ENCODE peak calls at places on chromosomes 5 and 9, in eight cellular contexts. I is NCI-H774; Z is left lobe of liver; O is stimulated activated CD8-positive, alpha-beta memory T cell treated with anti-CD3 and anti-CD28 coated beads, Interleukin-2, amount 100 ng/mL, for 48 hours; N is left lung; H is body of pancreas; D is NCI-H446 treated with DMSO at 0.1 percent for 48 hours; T is astrocyte of the spinal cord. L is an unnamed sample.

GRCh38 chr5:83281658-83282057 is 189.9 kb upstream of the VCAN start:
- DNase-seq in H (no peak), D (no peak), Z (no peak), I (no peak), O (no peak), N (no peak), T (peak), L (peak)

GRCh38 chr5:39214912-39215709 is 4.3 kb downstream of the FYB1 start:
- DNase-seq in N (no peak), T (no peak), D (no peak), H (no peak), O (no peak), I (no peak), Z (no peak), L (no peak)

GRCh38 chr5:6358434-6358820 is 19.9 kb downstream of the MED10 start:
- DNase-seq in H (no peak), D (no peak), T (no peak), I (no peak), Z (no peak), O (no peak), N (no peak), L (no peak)

GRCh38 chr5:154652746-154653417 is 102.3 kb upstream of the LARP1 start:
- DNase-seq in O (no peak), Z (no peak), I (no peak), H (peak), D (no peak), T (no peak), N (no peak), L (peak)

GRCh38 chr5:71013575-71013974 is 11.6 kb downstream of the NAIP start:
- DNase-seq in Z (no peak), I (no peak), O (no peak), N (no peak), H (no peak), D (no peak), T (no peak), L (peak)

GRCh38 chr9:37508834-37509206 is 23.1 kb downstream of the POLR1E start:
- DNase-seq in Z (peak), D (no peak), H (no peak), I (no peak), O (no peak), T (no peak), N (no peak), L (no peak)

GRCh38 chr9:129582865-129583264 is 38.0 kb downstream of the C9orf50 start:
- DNase-seq in N (no peak), T (no peak), I (no peak), Z (no peak), O (no peak), H (no peak), D (no peak), L (no peak)

GRCh38 chr5:150486402-150487198 is 21.3 kb upstream of the NDST1 start:
- DNase-seq in D (no peak), N (peak), O (peak), I (no peak), H (peak), T (peak), Z (peak), L (peak)

GRCh38 chr9:27227192-27227591 is 69.8 kb downstream of the EQTN start:
- DNase-seq in T (no peak), H (no peak), N (no peak), I (no peak), O (no peak), D (no peak), Z (no peak), L (no peak)